ENCODE peak calls at places on chromosomes 13 and 19, in four cellular contexts. X, J, A and S are unnamed samples.

GRCh38 chr13:101514695-101515275 is 62.3 kb downstream of the ITGBL1 start:
- DNase-seq in X (peak; percentile 67), J (peak; percentile 82), A (no peak), S (peak; percentile 44)

GRCh38 chr19:7638802-7639465 is 2.0 kb downstream of the STXBP2 start:
- DNase-seq in X (no peak), J (no peak), A (no peak), S (no peak)

GRCh38 chr13:34733720-34734119 is 208.3 kb upstream of the NBEA start:
- DNase-seq in X (no peak), J (no peak), A (no peak), S (no peak)

GRCh38 chr19:50378863-50379236 is 2.6 kb downstream of the NR1H2 start:
- DNase-seq in X (no peak), J (no peak), A (no peak), S (no peak)

GRCh38 chr19:14450168-14450874 is 17.2 kb downstream of the PKN1 start:
- DNase-seq in X (peak; percentile 50), J (peak; percentile 78), A (no peak), S (peak; percentile 40)

GRCh38 chr13:112852392-112852791 is 116.6 kb upstream of the MCF2L start:
- DNase-seq in X (no peak), J (no peak), A (no peak), S (no peak)

GRCh38 chr13:80611310-80611709 is 270.4 kb upstream of the SPRY2 start:
- DNase-seq in X (no peak), J (no peak), A (no peak), S (no peak)

GRCh38 chr13:101473458-101473857 is 21.0 kb downstream of the ITGBL1 start:
- DNase-seq in X (peak; percentile 83), J (peak; percentile 90), A (no peak), S (peak; percentile 91)

GRCh38 chr13:70203661-70204229 is 95.5 kb upstream of the KLHL1 start:
- DNase-seq in X (peak; percentile 80), J (peak; percentile 35), A (no peak), S (no peak)

GRCh38 chr13:50106559-50106958 is 91.3 kb downstream of the KCNRG start:
- DNase-seq in X (no peak), J (no peak), A (no peak), S (no peak)

GRCh38 chr13:98821372-98822237 is 69.1 kb upstream of the SLC15A1 start:
- DNase-seq in X (no peak), J (no peak), A (no peak), S (no peak)

GRCh38 chr13:114104626-114105350 is 27.6 kb downstream of the RASA3 start:
- DNase-seq in X (no peak), J (no peak), A (no peak), S (no peak)

GRCh38 chr13:48000559-48001126 is 430 bp downstream of the SUCLA2 start:
- DNase-seq in X (no peak), J (peak; percentile 40), A (no peak), S (no peak)

GRCh38 chr13:59494560-59494970 is 669.2 kb downstream of the DIAPH3 start:
- DNase-seq in X (no peak), J (peak; percentile 1), A (no peak), S (no peak)

GRCh38 chr13:24668955-24669354 is 11.3 kb upstream of the ATP12A start:
- DNase-seq in X (peak; percentile 75), J (no peak), A (no peak), S (peak; percentile 78)

GRCh38 chr19:49884760-49885159 is 7.3 kb downstream of the TBC1D17 start:
- DNase-seq in X (no peak), J (no peak), A (no peak), S (no peak)

GRCh38 chr13:47896546-47896945 is 104.5 kb downstream of the SUCLA2 start:
- DNase-seq in X (no peak), J (no peak), A (no peak), S (no peak)

GRCh38 chr13:114041493-114041892 is 67.6 kb upstream of the C13orf46 start:
- DNase-seq in X (no peak), J (no peak), A (no peak), S (no peak)

GRCh38 chr13:74250738-74251190 is 116.6 kb upstream of the KLF12 start:
- DNase-seq in X (peak; percentile 63), J (peak; percentile 91), A (peak; percentile 42), S (peak; percentile 78)